ENCODE peak calls at places on chromosome 4, in five cellular contexts. K, E, N, Z and J are unnamed samples.

GRCh38 chr4:10587697-10588096 is 96.9 kb downstream of the CLNK start:
- DNase-seq in Z (no peak), N (no peak), K (no peak), E (no peak), J (no peak)

GRCh38 chr4:22515888-22516541 is at the start of gene ADGRA3:
- DNase-seq in N (no peak), E (no peak), Z (peak; percentile 47), K (peak; percentile 34), J (no peak)

GRCh38 chr4:62209757-62210156 is 1009.6 kb downstream of the ADGRL3 start:
- DNase-seq in Z (no peak), K (no peak), N (no peak), E (no peak), J (no peak)

GRCh38 chr4:102575369-102576129 is 74.4 kb downstream of the NFKB1 start:
- DNase-seq in E (no peak), N (no peak), K (no peak), Z (no peak), J (no peak)

GRCh38 chr4:106149911-106150310 is 166.1 kb downstream of the TBCK start:
- DNase-seq in N (no peak), E (no peak), K (no peak), Z (no peak), J (no peak)

GRCh38 chr4:1318488-1319213 is 28.4 kb upstream of the UVSSA start:
- DNase-seq in E (no peak), N (no peak), Z (no peak), K (no peak), J (no peak)

GRCh38 chr4:15318621-15319348 is 109.0 kb upstream of the C1QTNF7 start:
- DNase-seq in K (no peak), N (no peak), Z (no peak), E (no peak), J (no peak)

GRCh38 chr4:40280586-40280985 is 54.5 kb upstream of the CHRNA9 start:
- DNase-seq in N (no peak), Z (no peak), E (no peak), K (no peak), J (no peak)

GRCh38 chr4:7029921-7030320 is 13.3 kb upstream of the TADA2B start:
- DNase-seq in N (no peak), Z (no peak), E (no peak), K (no peak), J (no peak)

GRCh38 chr4:48906283-48907173 is at the start of gene OCIAD2:
- DNase-seq in E (peak; percentile 52), K (peak; percentile 54), N (no peak), Z (no peak), J (no peak)

GRCh38 chr4:180675368-180675675 is 1567.9 kb upstream of the TENM3 start:
- DNase-seq in E (no peak), N (no peak), Z (no peak), K (no peak), J (no peak)

GRCh38 chr4:40931238-40931637 is 181.5 kb downstream of the NSUN7 start:
- DNase-seq in Z (no peak), K (no peak), N (no peak), E (no peak), J (no peak)

GRCh38 chr4:6340446-6341015 is 70.9 kb downstream of the WFS1 start:
- DNase-seq in N (no peak), K (no peak), Z (no peak), E (no peak), J (no peak)

GRCh38 chr4:152063301-152064235 is 302.8 kb upstream of the GATB start:
- DNase-seq in E (no peak), Z (peak; percentile 21), N (no peak), K (no peak), J (no peak)

GRCh38 chr4:171588146-171588545 is 225.1 kb upstream of the GALNTL6 start:
- DNase-seq in N (no peak), K (no peak), E (no peak), Z (no peak), J (no peak)

GRCh38 chr4:143768007-143768591 is 67.6 kb upstream of the FREM3 start:
- DNase-seq in K (no peak), Z (peak; percentile 10), N (no peak), E (no peak), J (no peak)

GRCh38 chr4:52869656-52870055 is 7.5 kb downstream of the RASL11B start:
- DNase-seq in Z (no peak), N (no peak), K (peak; percentile 5), E (no peak), J (no peak)

GRCh38 chr4:64166365-64166764 is 242.9 kb downstream of the TECRL start:
- DNase-seq in E (no peak), K (no peak), Z (no peak), N (no peak), J (no peak)

GRCh38 chr4:120443111-120443510 is 376.5 kb upstream of the MAD2L1 start:
- DNase-seq in Z (peak; percentile 85), K (no peak), N (peak; percentile 20), E (no peak), J (no peak)

GRCh38 chr4:123827511-123827910 is 430.9 kb downstream of the SPRY1 start:
- DNase-seq in K (no peak), E (no peak), N (no peak), Z (no peak), J (no peak)

GRCh38 chr4:188399834-188400233 is 260.6 kb downstream of the TRIML1 start:
- DNase-seq in Z (no peak), N (no peak), K (no peak), E (no peak), J (no peak)

GRCh38 chr4:94451669-94452475 is at the start of gene PDLIM5:
- DNase-seq in K (peak; percentile 61), N (no peak), Z (peak; percentile 82), E (peak; percentile 79), J (peak; percentile 90)

GRCh38 chr4:113300384-113301011 is 251.0 kb downstream of the ANK2 start:
- DNase-seq in N (peak; percentile 7), Z (peak; percentile 95), E (no peak), K (no peak), J (no peak)